ENCODE peak calls at places on chromosomes 7 and 10, in five cellular contexts. M is A549, X is WTC11, H is K562, J is HepG2. I is an unnamed sample.

GRCh38 chr10:121590772-121591171 is 7.5 kb downstream of the FGFR2 start:
- DNase-seq in X (no peak), J (no peak), H (no peak), M (no peak), I (no peak)

GRCh38 chr7:1140481-1141104 is 19.4 kb downstream of the ZFAND2A start:
- DNase-seq in M (no peak), X (no peak), H (no peak), J (no peak), I (peak)

GRCh38 chr10:122172311-122173008 is 98.6 kb upstream of the BTBD16 start:
- DNase-seq in M (no peak), J (no peak), X (no peak), H (no peak), I (no peak)

GRCh38 chr7:41887446-41887845 is 184.6 kb upstream of the INHBA start:
- DNase-seq in M (no peak), H (no peak), J (no peak), X (no peak), I (no peak)

GRCh38 chr10:22429146-22429545 is 83.8 kb downstream of the SPAG6 start:
- DNase-seq in H (no peak), X (no peak), M (no peak), J (no peak), I (no peak)

GRCh38 chr7:110891197-110891596 is 199.7 kb upstream of the LRRN3 start:
- DNase-seq in H (no peak), M (no peak), J (no peak), X (no peak), I (peak)

GRCh38 chr7:77800158-77800557 is 1.6 kb downstream of the PHTF2 start:
- DNase-seq in H (peak), X (no peak), J (no peak), M (no peak), I (peak)

GRCh38 chr10:52814506-52814905 is 41.9 kb upstream of the MBL2 start:
- DNase-seq in X (no peak), J (no peak), H (no peak), M (no peak), I (no peak)

GRCh38 chr10:35758086-35758485 is 116.0 kb upstream of the FZD8 start:
- DNase-seq in H (no peak), J (no peak), X (no peak), M (no peak), I (no peak)
- TF ChIP-seq ESRRA in H (no peak), J (no peak), X (no peak), M (no peak), I (no peak)

GRCh38 chr10:111379521-111379920 is 302.7 kb downstream of the ADRA2A start:
- DNase-seq in H (no peak), X (no peak), M (no peak), J (no peak), I (no peak)
- TF ChIP-seq ESRRA in H (no peak), X (no peak), M (no peak), J (no peak), I (no peak)

DNA sequence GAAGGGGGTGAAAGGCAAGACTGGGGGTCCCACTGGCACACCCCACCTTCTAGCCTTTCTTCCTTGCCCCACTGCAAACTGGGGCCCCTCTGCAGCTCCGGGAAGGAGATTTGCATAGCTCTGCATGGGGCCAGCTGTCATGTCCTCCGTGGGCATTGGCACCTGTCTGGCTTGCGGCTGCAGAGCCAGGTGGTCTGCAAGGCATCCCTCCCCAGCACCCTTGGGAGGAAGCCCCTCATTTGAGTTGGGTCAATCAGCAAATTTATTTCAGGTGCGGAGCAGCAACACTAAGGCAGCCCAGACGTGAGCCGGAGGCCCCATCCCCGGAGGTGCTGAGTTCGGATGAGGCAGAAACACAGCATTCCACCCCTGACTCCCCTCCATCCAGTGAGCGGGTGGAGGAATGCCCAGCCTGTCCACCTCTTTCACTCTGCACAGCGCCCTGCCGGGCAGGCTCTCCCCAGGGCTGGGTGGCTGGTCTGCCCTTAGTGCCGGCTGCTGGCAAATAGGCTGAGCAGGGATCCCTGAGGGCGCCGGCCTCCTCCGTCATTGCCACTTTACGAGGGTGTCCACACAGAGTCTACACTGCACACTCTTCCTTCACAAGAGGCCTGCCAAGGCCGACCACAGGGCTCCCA is 143.2 kb downstream of the TCERG1L start:
- DNase-seq in X (no peak), H (no peak), J (no peak), M (no peak), I (no peak)
- TF ChIP-seq ESRRA in X (no peak), H (no peak), J (no peak), M (no peak), I (no peak)

DNA sequence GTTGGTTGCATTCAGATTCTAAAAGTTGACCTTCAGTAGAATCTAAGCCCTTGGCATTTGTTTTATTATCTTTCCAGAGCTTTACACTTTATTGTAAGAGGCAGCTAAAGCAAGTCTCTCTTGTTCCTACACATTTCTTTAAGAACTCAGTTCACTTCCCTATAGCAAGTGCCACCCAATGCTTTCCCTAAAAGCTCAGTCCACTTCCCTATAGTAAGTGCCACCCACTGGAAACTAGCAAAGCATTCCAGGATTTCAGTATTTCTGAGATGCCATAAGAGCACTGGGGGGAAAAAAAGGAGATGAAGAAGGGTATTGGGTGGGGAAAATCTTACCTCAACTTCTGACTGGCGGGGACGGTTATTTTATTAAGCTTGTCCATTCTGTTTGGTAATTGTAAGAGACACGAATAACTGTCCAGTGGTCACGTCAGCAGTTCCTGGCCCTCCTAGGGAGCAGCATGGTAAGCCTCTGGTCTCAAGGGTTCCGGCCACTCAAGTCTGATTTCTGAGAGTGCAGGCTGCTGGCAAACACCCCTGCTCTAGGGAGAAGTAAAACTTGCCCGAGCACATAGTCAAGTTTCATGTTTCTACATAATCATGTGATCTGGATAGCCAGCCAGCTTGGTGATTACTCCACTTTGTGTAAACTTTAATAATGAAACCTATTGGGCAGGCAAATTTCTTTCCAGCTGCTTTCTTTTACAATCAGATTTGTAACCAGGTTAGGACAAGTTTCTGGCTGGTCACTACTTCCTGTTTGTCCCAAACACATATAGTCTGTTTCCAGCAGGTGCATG is at the start of gene BLNK:
- DNase-seq in M (no peak), X (no peak), H (no peak), J (no peak), I (peak)
- TF ChIP-seq ESRRA in M (no peak), X (no peak), H (no peak), J (no peak), I (no peak)